ENCODE peak calls at places on chromosomes 4 and X, in five cellular contexts. U is astrocyte, H is adrenal gland, S is lung, L is BE2C. N is an unnamed sample.

GRCh38 chr4:20618010-20618409 is 82.2 kb upstream of the PACRGL start:
- DNase-seq in U (no peak), H (peak), S (peak), L (no peak), N (no peak)

GRCh38 chr4:103012085-103012484 is 7.4 kb downstream of the SLC9B1 start:
- DNase-seq in U (peak), H (no peak), S (no peak), L (no peak), N (peak)

GRCh38 chr4:162506253-162506652 is 342.5 kb upstream of the FSTL5 start:
- DNase-seq in U (peak), H (no peak), S (no peak), L (no peak), N (peak)

GRCh38 chrX:42930951-42931350 is 153.0 kb upstream of the PPP1R2C start:
- DNase-seq in U (no peak), H (no peak), S (no peak), L (no peak), N (peak)

GRCh38 chr4:120753854-120754253 is 168.7 kb downstream of the PRDM5 start:
- DNase-seq in U (no peak), H (no peak), S (no peak), L (peak), N (no peak)

GRCh38 chrX:11187001-11187400 is 75.9 kb downstream of the HCCS start:
- DNase-seq in U (no peak), H (no peak), S (no peak), L (no peak), N (no peak)

GRCh38 chrX:118231464-118231863 is 114.4 kb upstream of the WDR44 start:
- DNase-seq in U (peak), H (no peak), S (no peak), L (no peak), N (no peak)

GRCh38 chr4:8021796-8022195 is 82.1 kb upstream of the AFAP1 start:
- DNase-seq in U (no peak), H (no peak), S (no peak), L (peak), N (no peak)

GRCh38 chr4:73707918-73708577 is 32.3 kb upstream of the CXCL8 start:
- DNase-seq in U (peak), H (peak), S (peak), L (no peak), N (peak)

GRCh38 chr4:18518098-18518497 is 496.5 kb upstream of the LCORL start:
- DNase-seq in U (no peak), H (no peak), S (no peak), L (no peak), N (no peak)

GRCh38 chr4:155207534-155208257 is 740 bp upstream of the NPY2R start:
- DNase-seq in U (no peak), H (no peak), S (no peak), L (peak), N (peak)
- TF ChIP-seq CTCF in U (peak), H (no peak), S (no peak), L (peak), N (peak)

GRCh38 chr4:26071688-26072087 is 157.7 kb downstream of the SMIM20 start:
- DNase-seq in U (no peak), H (no peak), S (no peak), L (no peak), N (no peak)

GRCh38 chr4:26065833-26066232 is 151.8 kb downstream of the SMIM20 start:
- DNase-seq in U (no peak), H (no peak), S (no peak), L (no peak), N (no peak)

GRCh38 chr4:26073886-26074560 is 160.0 kb downstream of the SMIM20 start:
- DNase-seq in U (no peak), H (no peak), S (no peak), L (no peak), N (no peak)

GRCh38 chr4:26067035-26067434 is 153.0 kb downstream of the SMIM20 start:
- DNase-seq in U (no peak), H (no peak), S (no peak), L (no peak), N (no peak)

DNA sequence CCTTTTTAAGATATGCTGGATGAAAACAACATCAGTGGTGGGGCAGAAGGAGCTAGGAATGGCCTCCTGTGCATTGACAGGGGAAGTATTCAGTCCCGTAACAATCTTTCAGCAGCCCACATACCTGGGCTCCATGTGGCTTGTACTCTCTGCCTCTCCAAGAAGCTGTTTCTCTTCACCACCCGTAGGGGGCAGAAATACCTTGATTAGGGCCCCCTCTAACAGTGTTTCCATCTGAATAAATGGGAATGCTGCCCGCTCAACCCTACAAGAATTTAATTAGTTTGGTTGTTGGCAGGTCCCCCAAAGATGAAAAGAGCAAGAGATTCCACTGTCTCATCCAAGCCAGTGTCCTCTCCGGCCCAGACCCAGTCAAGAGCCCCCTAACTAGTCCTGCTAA is 155.2 kb downstream of the SMIM20 start:
- DNase-seq in U (peak), H (no peak), S (no peak), L (no peak), N (no peak)
- TF ChIP-seq CTCF in U (peak), H (peak), S (peak), L (peak), N (peak)

DNA sequence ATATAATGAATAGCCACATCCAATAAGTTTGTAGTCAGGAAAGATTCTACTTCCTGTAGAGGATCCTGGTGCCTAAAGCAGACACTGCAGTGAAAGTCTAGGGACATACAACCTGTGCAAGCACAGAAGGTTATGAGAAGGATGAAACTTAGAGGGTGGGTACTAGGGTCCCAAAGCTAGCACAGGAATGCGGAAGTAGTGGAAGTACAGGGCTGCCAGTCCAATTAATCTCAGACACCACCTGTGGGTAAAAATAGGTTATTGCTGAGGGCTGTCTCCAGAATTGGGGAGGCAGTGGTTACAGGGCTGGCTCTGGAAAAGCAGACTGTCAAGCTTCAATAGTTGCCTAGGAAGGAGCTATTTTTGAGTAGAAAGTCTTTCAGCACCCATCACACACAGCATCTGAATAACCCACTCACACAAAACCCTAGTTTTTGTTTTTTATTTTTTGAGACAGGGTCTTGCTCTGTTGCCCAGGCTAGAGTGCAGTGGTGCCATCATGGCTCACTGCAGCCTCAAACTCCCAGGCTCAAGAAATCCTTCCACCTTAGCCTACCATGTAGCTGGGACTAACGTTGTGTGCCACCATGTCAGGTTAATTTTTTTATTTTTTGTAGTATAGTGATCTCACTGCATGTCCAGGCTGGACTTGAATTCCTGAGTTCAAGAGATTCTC is 50.8 kb upstream of the ELF2 start:
- DNase-seq in U (no peak), H (no peak), S (no peak), L (no peak), N (no peak)
- TF ChIP-seq CTCF in U (peak), H (no peak), S (no peak), L (peak), N (peak)

GRCh38 chrX:49167740-49168108 is 4.0 kb upstream of the PLP2 start:
- DNase-seq in U (no peak), H (no peak), S (no peak), L (no peak), N (no peak)

GRCh38 chrX:49163555-49164419 is 1.2 kb downstream of the MAGIX start:
- DNase-seq in U (peak), H (peak), S (peak), L (peak), N (no peak)

GRCh38 chrX:49166914-49167739 is 4.6 kb downstream of the MAGIX start:
- DNase-seq in U (peak), H (peak), S (peak), L (peak), N (no peak)

GRCh38 chrX:49164589-49165360 is 2.2 kb downstream of the MAGIX start:
- DNase-seq in U (no peak), H (no peak), S (no peak), L (no peak), N (no peak)

GRCh38 chrX:49165901-49166881 is 3.6 kb downstream of the MAGIX start:
- DNase-seq in U (peak), H (peak), S (peak), L (peak), N (no peak)
- TF ChIP-seq CTCF in U (no peak), H (no peak), S (no peak), L (peak), N (peak)

DNA sequence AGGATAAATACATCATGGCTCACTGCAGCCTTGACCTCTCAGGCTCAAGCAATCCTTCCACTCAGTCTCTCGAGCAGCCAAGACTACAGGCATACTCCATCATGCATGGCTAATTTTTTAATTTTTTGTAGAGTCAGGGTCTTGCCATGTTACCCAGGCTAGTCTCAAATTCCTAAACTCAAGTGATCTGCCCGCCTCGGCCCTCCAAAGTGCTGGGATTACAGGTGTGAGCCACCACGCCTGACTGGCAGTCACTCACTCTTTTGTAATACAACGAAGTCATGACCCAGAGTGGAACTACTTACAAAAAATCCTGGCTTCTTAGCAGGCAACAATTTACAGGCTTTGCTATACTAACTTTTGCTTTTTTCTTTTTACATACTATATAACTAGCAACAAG is 100.7 kb upstream of the MAP3K15 start:
- DNase-seq in U (no peak), H (no peak), S (no peak), L (no peak), N (no peak)
- TF ChIP-seq CTCF in U (no peak), H (no peak), S (no peak), L (no peak), N (no peak)

DNA sequence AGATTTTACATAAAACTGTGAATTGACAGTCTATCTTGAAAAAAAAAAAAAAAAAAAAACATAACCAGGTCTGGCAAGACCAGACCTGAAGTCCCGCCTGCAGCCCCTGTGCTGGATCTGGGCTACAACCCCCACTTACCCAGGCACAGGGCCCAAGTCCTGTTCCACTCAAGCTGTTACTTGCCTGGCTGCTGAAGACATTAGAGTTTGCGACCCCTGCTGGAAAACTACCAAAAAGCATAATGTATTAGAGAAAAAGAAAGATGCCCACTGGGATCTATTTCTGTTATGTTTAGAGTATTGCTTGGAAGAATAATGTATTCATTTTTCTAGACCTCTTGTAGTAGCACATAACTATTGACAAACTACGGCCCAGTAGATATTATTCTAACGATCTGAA is 4.7 kb downstream of the HS3ST1 start:
- DNase-seq in U (no peak), H (no peak), S (no peak), L (no peak), N (no peak)
- TF ChIP-seq CTCF in U (peak), H (no peak), S (no peak), L (no peak), N (peak)

GRCh38 chr4:41232406-41232805 is 18.1 kb upstream of the APBB2 start:
- DNase-seq in U (no peak), H (no peak), S (no peak), L (no peak), N (no peak)
- TF ChIP-seq CTCF in U (no peak), H (no peak), S (no peak), L (peak), N (no peak)

N was measured in retinal pigment epithelial cell.